ENCODE peak calls at places on chromosomes 4 and X, in nine cellular contexts. A, E, Y, L, O, H, G, P and S are unnamed samples.

GRCh38 chr4:92381640-92382039 is 77.9 kb downstream of the GRID2 start:
- DNase-seq in A (no peak), E (no peak), Y (no peak), L (no peak), O (no peak), H (no peak), G (no peak), P (no peak), S (no peak)

GRCh38 chr4:14539246-14539645 is 463.0 kb upstream of the CPEB2 start:
- DNase-seq in A (no peak), E (no peak), Y (no peak), L (no peak), O (no peak), H (no peak), G (no peak), P (no peak), S (no peak)

GRCh38 chr4:48970471-48970921 is 15.6 kb upstream of the CWH43 start:
- DNase-seq in A (no peak), E (no peak), Y (peak), L (no peak), O (no peak), H (no peak), G (no peak), P (no peak), S (no peak)

GRCh38 chr4:94595880-94596483 is 144.2 kb downstream of the PDLIM5 start:
- DNase-seq in A (no peak), E (peak), Y (peak), L (no peak), O (no peak), H (peak), G (no peak), P (no peak), S (no peak)

GRCh38 chr4:7761720-7762119 is 177.9 kb downstream of the AFAP1 start:
- DNase-seq in A (peak), E (peak), Y (no peak), L (peak), O (peak), H (peak), G (peak), P (peak), S (peak)

GRCh38 chr4:158941321-158941720 is 161.6 kb upstream of the RAPGEF2 start:
- DNase-seq in A (no peak), E (no peak), Y (no peak), L (no peak), O (no peak), H (no peak), G (no peak), P (no peak), S (no peak)

GRCh38 chr4:8323947-8324555 is 54.5 kb downstream of the HTRA3 start:
- DNase-seq in A (peak), E (no peak), Y (no peak), L (no peak), O (no peak), H (no peak), G (no peak), P (no peak), S (no peak)

GRCh38 chrX:14029039-14029424 is 660 bp downstream of the GEMIN8 start:
- DNase-seq in A (no peak), E (no peak), Y (no peak), L (no peak), O (no peak), H (peak), G (no peak), P (no peak), S (no peak)

GRCh38 chr4:125714845-125715244 is 400.1 kb downstream of the FAT4 start:
- DNase-seq in A (no peak), E (no peak), Y (no peak), L (no peak), O (no peak), H (no peak), G (no peak), P (no peak), S (no peak)

GRCh38 chr4:8248091-8248490 is 21.5 kb upstream of the HTRA3 start:
- DNase-seq in A (no peak), E (no peak), Y (no peak), L (no peak), O (no peak), H (no peak), G (no peak), P (no peak), S (no peak)

GRCh38 chr4:145887241-145887964 is 51.2 kb downstream of the ZNF827 start:
- DNase-seq in A (no peak), E (no peak), Y (peak), L (no peak), O (no peak), H (no peak), G (no peak), P (no peak), S (no peak)

GRCh38 chrX:124488412-124489161 is 142.2 kb downstream of the SH2D1A start:
- DNase-seq in A (no peak), E (no peak), Y (no peak), L (no peak), O (no peak), H (no peak), G (no peak), P (no peak), S (no peak)

GRCh38 chrX:132623307-132623706 is 134.5 kb upstream of the MBNL3 start:
- DNase-seq in A (no peak), E (no peak), Y (no peak), L (no peak), O (no peak), H (no peak), G (no peak), P (no peak), S (no peak)

GRCh38 chrX:74514384-74514783 is 93.1 kb downstream of the SLC16A2 start:
- DNase-seq in A (no peak), E (peak), Y (no peak), L (no peak), O (no peak), H (no peak), G (no peak), P (no peak), S (peak)

GRCh38 chrX:40420899-40421729 is 159.7 kb upstream of the ATP6AP2 start:
- DNase-seq in A (no peak), E (no peak), Y (no peak), L (no peak), O (no peak), H (peak), G (no peak), P (no peak), S (no peak)

GRCh38 chr4:6753891-6754290 is 28.6 kb upstream of the KIAA0232 start:
- DNase-seq in A (no peak), E (no peak), Y (no peak), L (no peak), O (no peak), H (no peak), G (no peak), P (no peak), S (no peak)

DNA sequence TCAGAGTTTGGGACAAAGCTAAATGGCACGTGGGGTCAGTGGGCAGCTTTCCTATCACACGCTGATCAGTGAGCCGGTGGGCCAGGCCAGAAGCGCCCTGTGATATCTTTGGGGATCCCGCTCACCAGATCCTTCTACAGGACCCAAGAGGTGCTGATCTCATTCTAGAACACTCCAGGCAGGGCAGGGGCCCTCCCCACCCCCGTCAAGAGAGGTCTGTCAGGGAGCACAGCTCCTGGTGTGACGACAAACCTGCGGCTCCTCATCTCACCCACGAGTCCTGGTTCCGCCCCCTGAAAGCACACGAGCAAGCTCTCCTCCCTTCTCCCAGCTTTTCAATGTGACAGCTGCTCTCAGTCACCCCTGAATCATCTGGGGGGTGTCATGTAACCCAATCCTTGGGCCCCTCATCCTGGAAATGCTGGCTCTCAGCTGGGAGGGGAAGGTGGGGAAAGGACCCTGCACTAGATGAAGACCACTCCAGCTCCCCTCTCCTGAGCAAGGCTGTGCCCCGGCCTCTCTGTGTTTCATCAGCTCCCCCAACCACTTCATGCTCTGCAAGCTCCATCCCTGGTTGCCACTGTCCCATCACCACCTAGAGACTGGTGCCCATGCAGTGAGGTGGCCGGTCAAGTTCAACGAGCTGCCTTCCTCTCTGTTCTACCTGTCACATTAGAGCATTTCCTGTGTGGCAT is 4.6 kb downstream of the HCFC1 start:
- DNase-seq in A (no peak), E (no peak), Y (no peak), L (peak), O (no peak), H (peak), G (no peak), P (no peak), S (no peak)
- H3K27ac ChIP-seq in A (peak), E (no peak), Y (no peak), L (no peak), O (peak), H (peak), G (peak), P (no peak), S (peak)

GRCh38 chr4:115154826-115155225 is 41.4 kb upstream of the NDST4 start:
- DNase-seq in A (no peak), E (no peak), Y (no peak), L (no peak), O (no peak), H (no peak), G (no peak), P (no peak), S (no peak)
- TF ChIP-seq CTCF in A (no peak), E (peak), Y (no peak), L (no peak), O (no peak), H (no peak), G (no peak), P (no peak), S (no peak)

DNA sequence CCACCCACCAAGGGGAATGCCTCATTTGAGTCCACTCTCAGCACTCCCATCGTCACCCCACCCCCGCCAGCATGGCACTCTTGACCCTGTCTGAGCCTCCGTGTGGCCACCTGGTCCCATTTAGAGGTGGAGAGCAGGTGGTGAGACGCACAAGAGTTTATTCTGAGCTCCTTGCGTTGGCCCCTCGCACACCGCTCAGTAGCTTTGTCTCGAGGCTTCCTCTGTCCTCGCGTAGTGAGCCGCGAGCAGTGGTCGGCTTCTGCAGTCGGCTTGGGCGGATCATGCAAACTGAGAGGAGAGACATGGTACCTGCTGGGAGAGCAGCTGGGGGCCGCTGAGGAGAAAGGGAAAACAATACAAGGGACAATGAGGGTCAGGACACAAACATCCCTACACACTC is 48.4 kb upstream of the ZNF157 start:
- DNase-seq in A (no peak), E (no peak), Y (no peak), L (no peak), O (no peak), H (no peak), G (no peak), P (no peak), S (no peak)
- H3K27ac ChIP-seq in A (no peak), E (no peak), Y (no peak), L (no peak), O (no peak), H (no peak), G (no peak), P (no peak), S (no peak)

DNA sequence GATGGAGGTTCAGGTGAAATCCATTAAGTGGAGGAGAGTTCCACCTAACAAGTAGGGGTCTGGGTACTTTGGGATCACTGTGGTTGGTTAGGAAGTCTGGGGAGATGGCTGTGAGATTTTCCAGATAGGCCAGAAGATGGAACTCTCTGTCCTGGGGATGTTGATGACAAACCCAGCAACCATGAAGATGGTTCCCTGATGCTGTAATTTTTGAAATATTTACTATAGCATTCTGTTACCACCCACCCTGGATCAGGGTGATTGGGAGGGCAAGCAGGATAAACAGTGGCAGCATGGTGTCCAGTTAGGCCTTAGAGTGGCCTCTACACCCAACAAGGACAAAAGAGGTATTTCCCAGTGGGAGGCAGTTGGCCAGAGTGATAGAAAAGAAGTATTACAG is 15.9 kb upstream of the NELFA start:
- DNase-seq in A (no peak), E (no peak), Y (no peak), L (no peak), O (no peak), H (no peak), G (no peak), P (no peak), S (no peak)
- TF ChIP-seq CTCF in A (no peak), E (no peak), Y (no peak), L (no peak), O (no peak), H (no peak), G (no peak), P (no peak), S (no peak)

GRCh38 chr4:114860791-114861190 is 252.6 kb downstream of the NDST4 start:
- DNase-seq in A (no peak), E (no peak), Y (no peak), L (no peak), O (no peak), H (no peak), G (no peak), P (no peak), S (no peak)
- H3K27ac ChIP-seq in A (no peak), E (no peak), Y (no peak), L (no peak), O (no peak), H (no peak), G (no peak), P (no peak), S (no peak)

DNA sequence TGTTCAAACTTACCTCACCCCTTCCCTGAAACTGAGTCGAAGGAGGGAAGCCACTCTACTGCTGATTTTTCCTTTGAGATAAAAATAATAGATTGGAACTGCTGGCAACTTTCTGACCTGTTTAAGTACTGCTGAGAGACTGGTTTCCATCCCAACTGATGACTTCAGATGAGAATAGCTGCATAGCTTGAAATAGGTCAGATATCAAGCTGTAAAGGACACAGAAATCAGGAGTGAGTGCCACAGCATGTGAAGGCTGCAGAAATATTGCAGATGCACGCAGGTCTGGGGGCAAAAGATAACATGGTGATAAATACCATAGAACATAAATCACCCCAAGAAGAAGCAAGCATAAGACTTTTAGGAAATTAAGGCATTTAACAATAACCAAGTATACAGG is 923.2 kb downstream of the SH3BGRL start:
- DNase-seq in A (no peak), E (no peak), Y (no peak), L (no peak), O (no peak), H (no peak), G (no peak), P (no peak), S (no peak)
- TF ChIP-seq CTCF in A (no peak), E (no peak), Y (no peak), L (no peak), O (no peak), H (no peak), G (no peak), P (no peak), S (no peak)

GRCh38 chr4:147059064-147059731 is 113.5 kb upstream of the TTC29 start:
- DNase-seq in A (no peak), E (no peak), Y (no peak), L (no peak), O (no peak), H (no peak), G (no peak), P (no peak), S (no peak)
- H3K27ac ChIP-seq in A (no peak), E (peak), Y (no peak), L (no peak), O (no peak), H (no peak), G (no peak), P (no peak), S (no peak)